ENCODE peak calls at places on chromosome 21, in five cellular contexts. Q is sigmoid colon, V is fibroblast of lung, L is epithelial cell of prostate, F is neural progenitor cell. O is an unnamed sample.

GRCh38 chr21:42684109-42684916 is 30.9 kb downstream of the PDE9A start:
- DNase-seq in F (no peak), Q (peak), L (no peak), V (no peak), O (no peak)

GRCh38 chr21:27423073-27423472 is 456.2 kb upstream of the ADAMTS5 start:
- DNase-seq in Q (peak), V (peak), L (peak), F (no peak), O (peak)

GRCh38 chr21:44723177-44724131 is 12.1 kb upstream of the TSPEAR start:
- DNase-seq in L (no peak), V (no peak), Q (no peak), F (peak), O (no peak)

GRCh38 chr21:43211085-43212071 is 42.6 kb downstream of the CRYAA start:
- DNase-seq in L (no peak), F (peak), Q (peak), V (peak), O (peak)

GRCh38 chr21:33578214-33578613 is 10.3 kb downstream of the DONSON start:
- DNase-seq in Q (no peak), V (peak), F (no peak), L (no peak), O (no peak)

GRCh38 chr21:44751186-44751798 is 39.9 kb upstream of the TSPEAR start:
- DNase-seq in L (no peak), F (no peak), Q (no peak), V (no peak), O (no peak)

GRCh38 chr21:44466996-44467858 is 11.9 kb downstream of the LRRC3 start:
- DNase-seq in V (no peak), L (no peak), F (no peak), Q (no peak), O (no peak)

GRCh38 chr21:38041493-38041892 is 125.2 kb upstream of the KCNJ6 start:
- DNase-seq in Q (no peak), L (no peak), F (no peak), V (no peak), O (no peak)

GRCh38 chr21:33761104-33762036 is 119.1 kb downstream of the ITSN1 start:
- DNase-seq in V (peak), L (peak), F (no peak), Q (no peak), O (no peak)

GRCh38 chr21:38831526-38832467 is 26.1 kb downstream of the ETS2 start:
- DNase-seq in F (no peak), Q (peak), V (peak), L (peak), O (peak)

GRCh38 chr21:14871861-14872260 is 192.9 kb downstream of the NRIP1 start:
- DNase-seq in V (no peak), L (no peak), F (no peak), Q (no peak), O (no peak)

GRCh38 chr21:33587792-33588484 is 546 bp downstream of the DONSON start:
- DNase-seq in V (peak), L (no peak), Q (peak), F (peak), O (peak)

GRCh38 chr21:43982489-43983078 is 29.5 kb upstream of the TRAPPC10 start:
- DNase-seq in F (no peak), V (no peak), Q (no peak), L (no peak), O (no peak)

GRCh38 chr21:35025206-35026152 is 23.6 kb downstream of the RUNX1 start:
- DNase-seq in L (no peak), F (no peak), Q (no peak), V (no peak), O (peak)
- H3K27ac ChIP-seq in L (no peak), F (no peak), Q (no peak), V (no peak), O (no peak)

GRCh38 chr21:36700295-36700960 is 1.5 kb downstream of the SIM2 start:
- DNase-seq in Q (no peak), L (no peak), F (peak), V (no peak), O (no peak)

GRCh38 chr21:36698160-36699025 is 522 bp upstream of the SIM2 start:
- DNase-seq in V (no peak), Q (no peak), L (no peak), F (peak), O (no peak)

GRCh38 chr21:36699546-36700294 is 805 bp downstream of the SIM2 start:
- DNase-seq in F (peak), L (no peak), V (no peak), Q (no peak), O (no peak)

GRCh38 chr21:36697473-36698159 is 1.3 kb upstream of the SIM2 start:
- DNase-seq in V (no peak), Q (no peak), F (peak), L (no peak), O (no peak)

DNA sequence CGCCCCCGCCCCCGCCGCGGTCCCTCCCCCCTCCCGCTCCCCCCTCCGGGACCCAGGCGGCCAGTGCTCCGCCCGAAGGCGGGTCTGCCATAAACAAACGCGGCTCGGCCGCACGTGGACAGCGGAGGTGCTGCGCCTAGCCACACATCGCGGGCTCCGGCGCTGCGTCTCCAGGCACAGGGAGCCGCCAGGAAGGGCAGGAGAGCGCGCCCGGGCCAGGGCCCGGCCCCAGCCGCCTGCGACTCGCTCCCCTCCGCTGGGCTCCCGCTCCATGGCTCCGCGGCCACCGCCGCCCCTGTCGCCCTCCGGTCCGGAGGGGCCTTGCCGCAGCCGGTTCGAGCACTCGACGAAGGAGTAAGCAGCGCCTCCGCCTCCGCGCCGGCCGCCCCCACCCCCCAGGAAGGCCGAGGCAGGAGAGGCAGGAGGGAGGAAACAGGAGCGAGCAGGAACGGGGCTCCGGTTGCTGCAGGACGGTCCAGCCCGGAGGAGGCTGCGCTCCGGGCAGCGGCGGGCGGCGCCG is at the start of gene SIM2:
- DNase-seq in Q (no peak), L (peak), V (peak), F (peak), O (no peak)
- H3K27ac ChIP-seq in Q (no peak), L (peak), V (no peak), F (no peak), O (no peak)

GRCh38 chr21:35473496-35473895 is 424.4 kb upstream of the RUNX1 start:
- DNase-seq in Q (no peak), L (no peak), V (no peak), F (no peak), O (no peak)

GRCh38 chr21:35476616-35477395 is 427.7 kb upstream of the RUNX1 start:
- DNase-seq in F (no peak), L (no peak), V (peak), Q (no peak), O (no peak)

GRCh38 chr21:35475006-35475405 is 425.9 kb upstream of the RUNX1 start:
- DNase-seq in V (peak), L (no peak), F (no peak), Q (no peak), O (no peak)

GRCh38 chr21:35477622-35478021 is 428.5 kb upstream of the RUNX1 start:
- DNase-seq in F (no peak), L (no peak), Q (no peak), V (no peak), O (no peak)

DNA sequence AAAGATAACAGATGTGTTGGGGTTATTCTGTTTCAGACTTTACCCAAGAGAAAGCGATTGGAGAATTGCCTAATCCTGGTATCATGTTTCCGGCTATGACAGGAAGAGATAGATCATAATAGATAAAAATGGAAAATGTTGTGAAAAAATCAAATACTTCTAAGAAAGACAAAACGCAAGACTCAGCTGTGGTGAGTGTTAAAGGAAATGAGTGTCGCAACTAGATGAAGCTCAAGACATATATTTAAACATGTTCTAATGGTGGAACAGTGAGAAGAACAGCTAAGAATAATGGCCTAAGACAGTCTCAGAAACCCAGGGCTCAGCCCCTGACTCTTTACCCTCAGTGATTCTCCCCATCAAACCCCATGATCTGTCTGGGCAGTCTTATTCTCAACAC is 426.7 kb upstream of the RUNX1 start:
- DNase-seq in V (peak), F (no peak), L (no peak), Q (no peak), O (no peak)
- H3K27ac ChIP-seq in V (peak), F (no peak), L (no peak), Q (no peak), O (peak)

GRCh38 chr21:40129809-40130208 is 262.6 kb downstream of the PCP4 start:
- DNase-seq in F (no peak), V (no peak), L (no peak), Q (no peak), O (no peak)

GRCh38 chr21:40128891-40129290 is 261.7 kb downstream of the PCP4 start:
- DNase-seq in Q (no peak), F (no peak), V (no peak), L (peak), O (no peak)

GRCh38 chr21:40134731-40135492 is 267.7 kb downstream of the PCP4 start:
- DNase-seq in Q (no peak), F (no peak), V (no peak), L (no peak), O (no peak)

GRCh38 chr21:40130476-40130875 is 263.2 kb downstream of the PCP4 start:
- DNase-seq in F (no peak), L (peak), Q (no peak), V (no peak), O (no peak)
- H3K27ac ChIP-seq in F (no peak), L (no peak), Q (no peak), V (no peak), O (no peak)

DNA sequence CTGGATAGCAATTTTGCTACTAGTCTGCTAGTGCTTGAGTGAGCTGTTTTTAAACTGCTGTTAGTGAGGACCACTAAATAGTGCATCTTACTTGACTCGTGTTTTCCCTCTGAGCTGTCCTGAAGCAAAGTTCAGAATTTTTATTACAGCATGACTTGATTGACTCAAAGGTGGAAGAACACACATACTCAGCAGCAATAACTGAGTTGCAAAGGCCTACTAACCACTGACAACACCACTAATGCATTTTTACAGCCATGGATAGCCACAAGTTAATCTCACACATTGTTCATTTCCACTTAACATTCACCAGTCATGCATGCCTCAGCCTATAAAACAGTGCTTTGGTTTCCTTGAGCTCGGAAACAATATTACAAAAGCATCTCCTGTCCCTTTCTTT is 148.7 kb downstream of the RUNX1 start:
- DNase-seq in V (peak), L (peak), F (no peak), Q (no peak), O (no peak)
- H3K27ac ChIP-seq in V (no peak), L (peak), F (no peak), Q (no peak), O (no peak)

GRCh38 chr21:25838809-25839208 is 104.0 kb downstream of the GABPA start:
- DNase-seq in L (no peak), V (peak), F (no peak), Q (no peak), O (no peak)

GRCh38 chr21:25835397-25835796 is 100.6 kb downstream of the GABPA start:
- DNase-seq in L (no peak), F (peak), Q (no peak), V (peak), O (no peak)

GRCh38 chr21:25834376-25834775 is 99.6 kb downstream of the GABPA start:
- DNase-seq in F (no peak), L (no peak), Q (no peak), V (peak), O (no peak)

GRCh38 chr21:25836396-25836795 is 101.6 kb downstream of the GABPA start:
- DNase-seq in V (peak), F (no peak), L (no peak), Q (no peak), O (no peak)

DNA sequence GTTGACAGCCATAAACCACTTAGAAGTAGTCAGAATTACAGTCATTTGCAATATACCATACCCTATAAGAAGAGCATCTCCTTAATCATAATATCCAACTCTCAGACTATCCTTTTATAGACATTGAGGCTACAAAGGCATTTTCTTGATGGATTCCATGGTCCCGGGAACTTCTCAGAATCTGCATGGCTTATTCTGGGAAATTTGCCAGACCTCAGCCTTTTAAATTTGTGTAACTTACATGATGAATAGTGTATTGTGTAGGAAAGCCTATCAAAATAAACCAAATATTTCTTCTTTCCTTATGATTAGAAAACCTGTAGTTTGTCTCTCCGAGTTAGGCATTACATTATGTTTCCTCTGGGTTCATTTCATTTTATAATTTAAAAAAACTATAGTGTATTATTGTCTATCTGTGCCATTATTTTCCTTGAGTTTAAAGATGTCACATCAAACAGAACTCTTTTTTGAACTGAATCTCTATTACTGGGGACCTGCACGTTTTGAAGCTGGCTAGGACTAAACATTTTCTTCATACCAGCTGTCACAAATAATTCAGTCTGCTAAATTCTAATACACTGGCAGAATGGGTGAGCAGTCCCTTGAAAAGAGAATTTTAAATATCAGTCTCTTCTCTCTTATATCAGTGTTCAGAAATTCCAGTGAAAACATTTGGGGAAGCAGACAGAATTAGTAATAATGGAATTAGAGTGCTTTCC is 102.9 kb downstream of the GABPA start:
- DNase-seq in L (no peak), Q (no peak), F (no peak), V (peak), O (no peak)
- H3K27ac ChIP-seq in L (no peak), Q (peak), F (no peak), V (no peak), O (no peak)

GRCh38 chr21:41680444-41681335 is 86.2 kb downstream of the RIPK4 start:
- DNase-seq in V (no peak), L (no peak), Q (no peak), F (no peak), O (no peak)
- H3K27ac ChIP-seq in V (no peak), L (peak), Q (no peak), F (no peak), O (no peak)

GRCh38 chr21:32415999-32416398 is 3.5 kb downstream of the EVA1C start:
- DNase-seq in Q (no peak), F (no peak), L (no peak), V (no peak), O (no peak)
- H3K27ac ChIP-seq in Q (no peak), F (no peak), L (no peak), V (no peak), O (no peak)

GRCh38 chr21:46066843-46067331 is 31.0 kb upstream of the COL6A2 start:
- DNase-seq in Q (peak), V (peak), F (peak), L (no peak), O (peak)

GRCh38 chr21:46065993-46066842 is 31.7 kb upstream of the COL6A2 start:
- DNase-seq in V (no peak), Q (peak), L (no peak), F (no peak), O (no peak)

GRCh38 chr21:46069166-46069565 is 28.7 kb upstream of the COL6A2 start:
- DNase-seq in F (no peak), Q (no peak), V (no peak), L (no peak), O (peak)

GRCh38 chr21:46068516-46069079 is 29.3 kb upstream of the COL6A2 start:
- DNase-seq in F (no peak), V (no peak), L (no peak), Q (peak), O (peak)

GRCh38 chr21:46067505-46068201 is 30.3 kb upstream of the COL6A2 start:
- DNase-seq in V (no peak), Q (peak), L (no peak), F (no peak), O (peak)
- H3K27ac ChIP-seq in V (peak), Q (peak), L (no peak), F (no peak), O (peak)